ENCODE peak calls at places on chromosomes 16 and 17, in six cellular contexts. L is HepG2, O is endothelial cell of umbilical vein, Z is A549, T is K562, F is GM12878. N is an unnamed sample.

GRCh38 chr17:28733346-28733745 is 4.8 kb downstream of the NEK8 start:
- DNase-seq in L (no peak), Z (no peak), F (no peak), T (no peak), O (no peak), N (no peak)

GRCh38 chr17:10019941-10020403 is 114.9 kb upstream of the RCVRN start:
- DNase-seq in F (no peak), L (no peak), O (no peak), T (no peak), Z (no peak), N (peak; percentile 90)

GRCh38 chr16:67542464-67542863 is 13.8 kb downstream of the RIPOR1 start:
- DNase-seq in Z (peak; percentile 86), T (peak; percentile 91), O (peak; percentile 80), F (no peak), L (no peak), N (peak; percentile 88)

GRCh38 chr17:76617838-76618237 is 25.7 kb downstream of the ST6GALNAC1 start:
- DNase-seq in O (no peak), L (no peak), T (no peak), Z (no peak), F (no peak), N (no peak)

GRCh38 chr16:4972938-4973587 is 14.9 kb downstream of the SEC14L5 start:
- DNase-seq in O (no peak), F (no peak), T (no peak), Z (no peak), L (no peak), N (no peak)

GRCh38 chr17:3015890-3016289 is 47.5 kb downstream of the OR1D5 start:
- DNase-seq in Z (no peak), F (no peak), T (no peak), L (no peak), O (no peak), N (no peak)

GRCh38 chr16:64131423-64131822 is 990.4 kb downstream of the CDH11 start:
- DNase-seq in Z (no peak), T (no peak), F (no peak), L (no peak), O (no peak), N (no peak)

GRCh38 chr16:49834496-49835009 is 21.4 kb downstream of the ZNF423 start:
- DNase-seq in Z (no peak), L (no peak), O (no peak), T (no peak), F (no peak), N (no peak)

GRCh38 chr17:21043296-21044232 is 753 bp upstream of the USP22 start:
- DNase-seq in O (peak; percentile 98), F (peak; percentile 84), Z (peak; percentile 91), T (peak; percentile 80), L (peak; percentile 96), N (peak; percentile 100)

GRCh38 chr16:68370921-68371651 is 60.3 kb downstream of the PRMT7 start:
- DNase-seq in L (no peak), T (no peak), O (no peak), F (no peak), Z (no peak), N (peak; percentile 50)

GRCh38 chr17:47883589-47884426 is 12.2 kb upstream of the SP2 start:
- DNase-seq in T (no peak), L (no peak), Z (no peak), O (no peak), F (no peak), N (no peak)

GRCh38 chr17:68133370-68134045 is 98.0 kb downstream of the KPNA2 start:
- DNase-seq in F (no peak), T (no peak), Z (no peak), O (no peak), L (no peak), N (peak; percentile 90)

GRCh38 chr17:75346906-75347305 is 57.7 kb upstream of the SLC25A19 start:
- DNase-seq in L (no peak), Z (no peak), T (peak; percentile 48), O (no peak), F (no peak), N (peak; percentile 80)

GRCh38 chr16:29760567-29761279 is 14.9 kb upstream of the C16orf54 start:
- DNase-seq in T (no peak), Z (no peak), O (no peak), F (no peak), L (no peak), N (no peak)

GRCh38 chr16:12672986-12673385 is 130.7 kb downstream of the CPPED1 start:
- DNase-seq in T (no peak), L (no peak), F (no peak), Z (no peak), O (no peak), N (no peak)

GRCh38 chr17:82489851-82490511 is 29.6 kb upstream of the FOXK2 start:
- DNase-seq in F (no peak), T (no peak), L (no peak), Z (no peak), O (no peak), N (no peak)

GRCh38 chr17:20935740-20936139 is 107.1 kb downstream of the USP22 start:
- DNase-seq in L (no peak), F (no peak), O (peak; percentile 91), T (no peak), Z (no peak), N (no peak)

GRCh38 chr16:5505093-5505887 is 407.7 kb upstream of the EEF2KMT start:
- DNase-seq in Z (no peak), T (no peak), L (no peak), O (no peak), F (no peak), N (no peak)

GRCh38 chr17:72706396-72706981 is 386.0 kb downstream of the SLC39A11 start:
- DNase-seq in Z (peak; percentile 57), O (no peak), T (no peak), F (no peak), L (peak; percentile 60), N (no peak)

GRCh38 chr17:82899941-82900340 is 60.1 kb upstream of the ZNF750 start:
- DNase-seq in L (no peak), Z (no peak), F (no peak), T (no peak), O (no peak), N (no peak)

GRCh38 chr17:1714980-1715802 is 5.0 kb upstream of the TLCD2 start:
- DNase-seq in T (peak; percentile 64), O (peak; percentile 83), Z (peak; percentile 91), L (peak; percentile 84), F (no peak), N (peak; percentile 52)

GRCh38 chr17:77602062-77602746 is 356.3 kb upstream of the TNRC6C start:
- DNase-seq in T (no peak), F (no peak), L (no peak), Z (no peak), O (no peak), N (no peak)

GRCh38 chr16:10355589-10355988 is 30.3 kb upstream of the ATF7IP2 start:
- DNase-seq in Z (no peak), F (no peak), O (no peak), T (no peak), L (no peak), N (no peak)

GRCh38 chr17:41544497-41544896 is 16.4 kb upstream of the KRT19 start:
- DNase-seq in L (peak; percentile 79), Z (peak; percentile 38), F (no peak), O (no peak), T (no peak), N (no peak)

GRCh38 chr17:56793506-56793905 is 40.2 kb downstream of the C17orf67 start:
- DNase-seq in L (no peak), O (no peak), F (no peak), T (no peak), Z (no peak), N (no peak)

GRCh38 chr16:89633064-89633631 is 19.7 kb downstream of the DPEP1 start:
- DNase-seq in L (no peak), F (no peak), Z (peak; percentile 72), O (no peak), T (no peak), N (no peak)

GRCh38 chr16:86806838-86807351 is 228.5 kb downstream of the FOXL1 start:
- DNase-seq in F (no peak), Z (no peak), L (no peak), T (no peak), O (no peak), N (no peak)

GRCh38 chr16:58035356-58036170 is 10.0 kb downstream of the MMP15 start:
- DNase-seq in T (no peak), O (no peak), L (no peak), Z (no peak), F (no peak), N (no peak)

GRCh38 chr16:4338712-4339299 is 12.3 kb downstream of the PAM16 start:
- DNase-seq in T (no peak), F (no peak), O (no peak), Z (no peak), L (no peak), N (no peak)

GRCh38 chr16:74309789-74310781 is 13.5 kb downstream of the PSMD7 start:
- DNase-seq in Z (peak; percentile 57), L (peak; percentile 62), F (no peak), O (peak; percentile 49), T (peak; percentile 47), N (peak; percentile 66)

GRCh38 chr16:68072038-68072695 is 13.0 kb upstream of the NFATC3 start:
- DNase-seq in T (peak; percentile 23), Z (no peak), O (no peak), F (no peak), L (no peak), N (peak; percentile 26)

GRCh38 chr17:15414502-15415348 is 52.7 kb downstream of the CDRT4 start:
- DNase-seq in T (no peak), O (no peak), F (no peak), L (no peak), Z (no peak), N (no peak)

GRCh38 chr17:77387891-77388290 is 247.1 kb downstream of the SEC14L1 start:
- DNase-seq in T (no peak), F (no peak), L (no peak), Z (no peak), O (no peak), N (no peak)

GRCh38 chr16:81582655-81583441 is 138.2 kb downstream of the CMIP start:
- DNase-seq in F (no peak), O (no peak), Z (no peak), L (peak; percentile 79), T (no peak), N (peak; percentile 41)

GRCh38 chr16:88927010-88927409 is 50.0 kb downstream of the CBFA2T3 start:
- DNase-seq in T (no peak), L (peak; percentile 61), Z (no peak), F (no peak), O (no peak), N (no peak)

GRCh38 chr17:17676752-17677151 is 4.5 kb upstream of the RAI1 start:
- DNase-seq in O (no peak), F (no peak), L (no peak), Z (no peak), T (no peak), N (no peak)
- TF ChIP-seq CTCF in O (no peak), F (no peak), L (no peak), Z (no peak), T (no peak), N (no peak)

GRCh38 chr16:600781-601180 is 10.9 kb downstream of the RAB40C start:
- DNase-seq in O (peak; percentile 15), F (no peak), Z (no peak), T (no peak), L (peak; percentile 45), N (peak; percentile 33)
- TF ChIP-seq MYC in O (no peak), F (no peak), Z (no peak), T (no peak), L (no peak), N (no peak)

GRCh38 chr17:79371984-79372383 is 238.9 kb downstream of the RBFOX3 start:
- DNase-seq in Z (no peak), L (no peak), O (no peak), T (no peak), F (no peak), N (no peak)
- TF ChIP-seq MAX in Z (no peak), L (no peak), O (no peak), T (no peak), F (no peak), N (no peak)

GRCh38 chr17:58096892-58097291 is 13.7 kb downstream of the DYNLL2 start:
- DNase-seq in O (no peak), L (no peak), T (no peak), Z (no peak), F (no peak), N (no peak)
- TF ChIP-seq CTCF in O (no peak), L (no peak), T (no peak), Z (no peak), F (no peak), N (no peak)